ENCODE peak calls at places on chromosomes 6 and 20, in ten cellular contexts. One of them, this sample, is unnamed.

GRCh38 chr20:36184816-36185776 is 30.6 kb downstream of the EPB41L1 start:
- DNase-seq in naive thymus-derived CD4-positive, alpha-beta T cell: no peak
- DNase-seq in LoVo: no peak
- DNase-seq in A673: no peak
- DNase-seq in nucleus accumbens: no peak
- DNase-seq in esophagus squamous epithelium: no peak
- DNase-seq in kidney tubule cell: no peak
- DNase-seq in AG09319: no peak
- DNase-seq in T-helper 17 cell: no peak
- DNase-seq in cardiac fibroblast: no peak
- DNase-seq in this sample: no peak

GRCh38 chr20:22775671-22776139 is 191.3 kb upstream of the FOXA2 start:
- DNase-seq in naive thymus-derived CD4-positive, alpha-beta T cell: no peak
- DNase-seq in nucleus accumbens: no peak
- DNase-seq in cardiac fibroblast: peak; percentile 68
- DNase-seq in AG09319: no peak
- DNase-seq in kidney tubule cell: peak; percentile 97
- DNase-seq in LoVo: peak; percentile 48
- DNase-seq in T-helper 17 cell: no peak
- DNase-seq in esophagus squamous epithelium: no peak
- DNase-seq in A673: no peak
- DNase-seq in this sample: no peak

GRCh38 chr6:46610862-46611553 is 41.6 kb downstream of the CYP39A1 start:
- DNase-seq in naive thymus-derived CD4-positive, alpha-beta T cell: no peak
- DNase-seq in T-helper 17 cell: no peak
- DNase-seq in LoVo: no peak
- DNase-seq in A673: no peak
- DNase-seq in cardiac fibroblast: no peak
- DNase-seq in esophagus squamous epithelium: no peak
- DNase-seq in nucleus accumbens: no peak
- DNase-seq in kidney tubule cell: no peak
- DNase-seq in AG09319: no peak
- DNase-seq in this sample: no peak

GRCh38 chr6:113969888-113970807 is 800 bp downstream of the HDAC2 start:
- DNase-seq in naive thymus-derived CD4-positive, alpha-beta T cell: peak; percentile 36
- DNase-seq in T-helper 17 cell: peak; percentile 13
- DNase-seq in esophagus squamous epithelium: no peak
- DNase-seq in LoVo: peak; percentile 29
- DNase-seq in kidney tubule cell: peak; percentile 59
- DNase-seq in cardiac fibroblast: peak; percentile 38
- DNase-seq in AG09319: no peak
- DNase-seq in A673: peak; percentile 67
- DNase-seq in nucleus accumbens: peak; percentile 55
- DNase-seq in this sample: peak; percentile 73

GRCh38 chr6:43496370-43497128 is 13.6 kb downstream of the LRRC73 start:
- DNase-seq in T-helper 17 cell: no peak
- DNase-seq in cardiac fibroblast: peak; percentile 51
- DNase-seq in kidney tubule cell: peak; percentile 56
- DNase-seq in LoVo: no peak
- DNase-seq in naive thymus-derived CD4-positive, alpha-beta T cell: no peak
- DNase-seq in A673: no peak
- DNase-seq in esophagus squamous epithelium: no peak
- DNase-seq in nucleus accumbens: no peak
- DNase-seq in AG09319: no peak
- DNase-seq in this sample: no peak

GRCh38 chr6:12798326-12798725 is 81.8 kb downstream of the PHACTR1 start:
- DNase-seq in kidney tubule cell: no peak
- DNase-seq in T-helper 17 cell: no peak
- DNase-seq in AG09319: no peak
- DNase-seq in LoVo: no peak
- DNase-seq in cardiac fibroblast: no peak
- DNase-seq in naive thymus-derived CD4-positive, alpha-beta T cell: no peak
- DNase-seq in esophagus squamous epithelium: no peak
- DNase-seq in A673: no peak
- DNase-seq in nucleus accumbens: no peak
- DNase-seq in this sample: no peak

GRCh38 chr6:169252805-169253189 is 849 bp downstream of the THBS2 start:
- DNase-seq in AG09319: no peak
- DNase-seq in naive thymus-derived CD4-positive, alpha-beta T cell: no peak
- DNase-seq in cardiac fibroblast: peak; percentile 58
- DNase-seq in T-helper 17 cell: no peak
- DNase-seq in nucleus accumbens: peak; percentile 25
- DNase-seq in esophagus squamous epithelium: no peak
- DNase-seq in A673: peak; percentile 18
- DNase-seq in LoVo: no peak
- DNase-seq in kidney tubule cell: no peak
- DNase-seq in this sample: no peak

GRCh38 chr6:111148110-111148509 is 60.8 kb downstream of the SLC16A10 start:
- DNase-seq in naive thymus-derived CD4-positive, alpha-beta T cell: no peak
- DNase-seq in esophagus squamous epithelium: no peak
- DNase-seq in nucleus accumbens: no peak
- DNase-seq in cardiac fibroblast: no peak
- DNase-seq in LoVo: no peak
- DNase-seq in T-helper 17 cell: no peak
- DNase-seq in AG09319: no peak
- DNase-seq in A673: no peak
- DNase-seq in kidney tubule cell: no peak
- DNase-seq in this sample: no peak

GRCh38 chr20:34895465-34895864 is 19.1 kb downstream of the ACSS2 start:
- DNase-seq in cardiac fibroblast: no peak
- DNase-seq in esophagus squamous epithelium: no peak
- DNase-seq in LoVo: no peak
- DNase-seq in kidney tubule cell: no peak
- DNase-seq in AG09319: no peak
- DNase-seq in nucleus accumbens: no peak
- DNase-seq in A673: no peak
- DNase-seq in T-helper 17 cell: no peak
- DNase-seq in naive thymus-derived CD4-positive, alpha-beta T cell: no peak
- DNase-seq in this sample: no peak

GRCh38 chr20:44409132-44409600 is 53.7 kb downstream of the HNF4A start:
- DNase-seq in cardiac fibroblast: peak; percentile 50
- DNase-seq in AG09319: no peak
- DNase-seq in naive thymus-derived CD4-positive, alpha-beta T cell: no peak
- DNase-seq in kidney tubule cell: peak; percentile 16
- DNase-seq in esophagus squamous epithelium: no peak
- DNase-seq in LoVo: no peak
- DNase-seq in T-helper 17 cell: no peak
- DNase-seq in A673: no peak
- DNase-seq in nucleus accumbens: no peak
- DNase-seq in this sample: no peak

GRCh38 chr6:108966855-108967755 is 118.9 kb downstream of the ARMC2 start:
- DNase-seq in LoVo: peak; percentile 4
- DNase-seq in nucleus accumbens: no peak
- DNase-seq in esophagus squamous epithelium: no peak
- DNase-seq in cardiac fibroblast: peak; percentile 69
- DNase-seq in A673: peak; percentile 56
- DNase-seq in T-helper 17 cell: no peak
- DNase-seq in kidney tubule cell: peak; percentile 86
- DNase-seq in naive thymus-derived CD4-positive, alpha-beta T cell: no peak
- DNase-seq in AG09319: no peak
- DNase-seq in this sample: peak; percentile 58

GRCh38 chr6:126805861-126806260 is 312.6 kb upstream of the RSPO3 start:
- DNase-seq in T-helper 17 cell: no peak
- DNase-seq in cardiac fibroblast: peak; percentile 4
- DNase-seq in nucleus accumbens: no peak
- DNase-seq in AG09319: no peak
- DNase-seq in LoVo: no peak
- DNase-seq in A673: no peak
- DNase-seq in esophagus squamous epithelium: no peak
- DNase-seq in naive thymus-derived CD4-positive, alpha-beta T cell: no peak
- DNase-seq in kidney tubule cell: no peak
- DNase-seq in this sample: no peak

GRCh38 chr6:154367839-154368695 is 11.5 kb upstream of the IPCEF1 start:
- DNase-seq in A673: no peak
- DNase-seq in AG09319: no peak
- DNase-seq in cardiac fibroblast: no peak
- DNase-seq in nucleus accumbens: no peak
- DNase-seq in naive thymus-derived CD4-positive, alpha-beta T cell: no peak
- DNase-seq in esophagus squamous epithelium: no peak
- DNase-seq in T-helper 17 cell: no peak
- DNase-seq in kidney tubule cell: peak; percentile 52
- DNase-seq in LoVo: no peak
- DNase-seq in this sample: no peak

GRCh38 chr20:33490934-33491656 is 1.2 kb downstream of the CBFA2T2 start:
- DNase-seq in LoVo: no peak
- DNase-seq in T-helper 17 cell: no peak
- DNase-seq in naive thymus-derived CD4-positive, alpha-beta T cell: no peak
- DNase-seq in esophagus squamous epithelium: no peak
- DNase-seq in cardiac fibroblast: no peak
- DNase-seq in nucleus accumbens: no peak
- DNase-seq in A673: peak; percentile 11
- DNase-seq in kidney tubule cell: no peak
- DNase-seq in AG09319: no peak
- DNase-seq in this sample: no peak

GRCh38 chr6:130252527-130253237 is 29.9 kb upstream of the SAMD3 start:
- DNase-seq in T-helper 17 cell: no peak
- DNase-seq in naive thymus-derived CD4-positive, alpha-beta T cell: no peak
- DNase-seq in LoVo: no peak
- DNase-seq in nucleus accumbens: no peak
- DNase-seq in AG09319: no peak
- DNase-seq in kidney tubule cell: no peak
- DNase-seq in esophagus squamous epithelium: no peak
- DNase-seq in A673: no peak
- DNase-seq in cardiac fibroblast: no peak
- DNase-seq in this sample: no peak

GRCh38 chr20:550611-551010 is 7.0 kb upstream of the CSNK2A1 start:
- DNase-seq in naive thymus-derived CD4-positive, alpha-beta T cell: no peak
- DNase-seq in T-helper 17 cell: no peak
- DNase-seq in A673: no peak
- DNase-seq in esophagus squamous epithelium: no peak
- DNase-seq in kidney tubule cell: peak; percentile 92
- DNase-seq in LoVo: no peak
- DNase-seq in AG09319: no peak
- DNase-seq in cardiac fibroblast: no peak
- DNase-seq in nucleus accumbens: no peak
- DNase-seq in this sample: no peak

GRCh38 chr6:4212588-4212987 is 77.2 kb upstream of the ECI2 start:
- DNase-seq in naive thymus-derived CD4-positive, alpha-beta T cell: no peak
- DNase-seq in A673: no peak
- DNase-seq in esophagus squamous epithelium: no peak
- DNase-seq in AG09319: no peak
- DNase-seq in kidney tubule cell: no peak
- DNase-seq in T-helper 17 cell: no peak
- DNase-seq in cardiac fibroblast: peak; percentile 21
- DNase-seq in LoVo: no peak
- DNase-seq in nucleus accumbens: no peak
- DNase-seq in this sample: no peak

GRCh38 chr6:99353126-99353525 is 3.7 kb upstream of the FAXC start:
- DNase-seq in LoVo: no peak
- DNase-seq in nucleus accumbens: no peak
- DNase-seq in A673: no peak
- DNase-seq in esophagus squamous epithelium: no peak
- DNase-seq in naive thymus-derived CD4-positive, alpha-beta T cell: no peak
- DNase-seq in T-helper 17 cell: no peak
- DNase-seq in cardiac fibroblast: no peak
- DNase-seq in AG09319: no peak
- DNase-seq in kidney tubule cell: no peak
- DNase-seq in this sample: no peak

GRCh38 chr6:24357336-24358218 is at the start of gene DCDC2:
- DNase-seq in nucleus accumbens: no peak
- DNase-seq in AG09319: no peak
- DNase-seq in T-helper 17 cell: peak; percentile 33
- DNase-seq in A673: peak; percentile 64
- DNase-seq in esophagus squamous epithelium: no peak
- DNase-seq in cardiac fibroblast: peak; percentile 14
- DNase-seq in LoVo: peak; percentile 83
- DNase-seq in kidney tubule cell: peak; percentile 97
- DNase-seq in naive thymus-derived CD4-positive, alpha-beta T cell: peak; percentile 44
- DNase-seq in this sample: no peak

GRCh38 chr20:31936430-31936829 is 15.4 kb downstream of the PDRG1 start:
- DNase-seq in cardiac fibroblast: no peak
- DNase-seq in LoVo: no peak
- DNase-seq in esophagus squamous epithelium: no peak
- DNase-seq in naive thymus-derived CD4-positive, alpha-beta T cell: no peak
- DNase-seq in nucleus accumbens: no peak
- DNase-seq in kidney tubule cell: no peak
- DNase-seq in A673: no peak
- DNase-seq in T-helper 17 cell: no peak
- DNase-seq in AG09319: no peak
- DNase-seq in this sample: no peak

GRCh38 chr6:170533792-170534191 is 19.3 kb downstream of the PSMB1 start:
- DNase-seq in T-helper 17 cell: no peak
- DNase-seq in A673: no peak
- DNase-seq in cardiac fibroblast: no peak
- DNase-seq in AG09319: no peak
- DNase-seq in nucleus accumbens: no peak
- DNase-seq in naive thymus-derived CD4-positive, alpha-beta T cell: no peak
- DNase-seq in kidney tubule cell: no peak
- DNase-seq in esophagus squamous epithelium: no peak
- DNase-seq in LoVo: no peak
- DNase-seq in this sample: no peak

GRCh38 chr6:66735106-66735890 is 1028.3 kb upstream of the EYS start:
- DNase-seq in LoVo: no peak
- DNase-seq in kidney tubule cell: no peak
- DNase-seq in AG09319: no peak
- DNase-seq in nucleus accumbens: no peak
- DNase-seq in T-helper 17 cell: no peak
- DNase-seq in A673: peak; percentile 62
- DNase-seq in naive thymus-derived CD4-positive, alpha-beta T cell: no peak
- DNase-seq in esophagus squamous epithelium: no peak
- DNase-seq in cardiac fibroblast: peak; percentile 82
- DNase-seq in this sample: no peak

GRCh38 chr20:57627972-57628650 is 7.9 kb upstream of the ZBP1 start:
- DNase-seq in nucleus accumbens: no peak
- DNase-seq in kidney tubule cell: no peak
- DNase-seq in A673: peak; percentile 9
- DNase-seq in AG09319: no peak
- DNase-seq in naive thymus-derived CD4-positive, alpha-beta T cell: peak; percentile 71
- DNase-seq in T-helper 17 cell: no peak
- DNase-seq in cardiac fibroblast: peak; percentile 86
- DNase-seq in LoVo: no peak
- DNase-seq in esophagus squamous epithelium: peak; percentile 29
- DNase-seq in this sample: peak; percentile 69

GRCh38 chr6:73739097-73739496 is 43.1 kb downstream of the CD109 start:
- DNase-seq in LoVo: peak; percentile 62
- DNase-seq in nucleus accumbens: no peak
- DNase-seq in AG09319: peak; percentile 38
- DNase-seq in kidney tubule cell: peak; percentile 72
- DNase-seq in naive thymus-derived CD4-positive, alpha-beta T cell: peak; percentile 62
- DNase-seq in T-helper 17 cell: no peak
- DNase-seq in esophagus squamous epithelium: no peak
- DNase-seq in A673: peak; percentile 83
- DNase-seq in cardiac fibroblast: peak; percentile 84
- DNase-seq in this sample: no peak

GRCh38 chr6:137928286-137928685 is 61.2 kb downstream of the TNFAIP3 start:
- DNase-seq in kidney tubule cell: no peak
- DNase-seq in LoVo: no peak
- DNase-seq in AG09319: no peak
- DNase-seq in A673: no peak
- DNase-seq in T-helper 17 cell: no peak
- DNase-seq in nucleus accumbens: peak; percentile 6
- DNase-seq in cardiac fibroblast: no peak
- DNase-seq in naive thymus-derived CD4-positive, alpha-beta T cell: peak; percentile 16
- DNase-seq in esophagus squamous epithelium: no peak
- DNase-seq in this sample: peak; percentile 47

GRCh38 chr6:13360671-13361540 is 32.6 kb upstream of the TBC1D7 start:
- DNase-seq in cardiac fibroblast: peak; percentile 79
- DNase-seq in A673: no peak
- DNase-seq in kidney tubule cell: peak; percentile 38
- DNase-seq in AG09319: no peak
- DNase-seq in naive thymus-derived CD4-positive, alpha-beta T cell: no peak
- DNase-seq in LoVo: no peak
- DNase-seq in esophagus squamous epithelium: no peak
- DNase-seq in T-helper 17 cell: no peak
- DNase-seq in nucleus accumbens: no peak
- DNase-seq in this sample: peak; percentile 71

GRCh38 chr20:46400828-46401477 is 5.5 kb downstream of the ELMO2 start:
- DNase-seq in cardiac fibroblast: peak; percentile 53
- DNase-seq in LoVo: no peak
- DNase-seq in esophagus squamous epithelium: no peak
- DNase-seq in kidney tubule cell: no peak
- DNase-seq in AG09319: peak; percentile 58
- DNase-seq in nucleus accumbens: no peak
- DNase-seq in naive thymus-derived CD4-positive, alpha-beta T cell: peak; percentile 79
- DNase-seq in A673: peak; percentile 14
- DNase-seq in T-helper 17 cell: no peak
- DNase-seq in this sample: no peak

GRCh38 chr6:77173472-77174074 is 289.7 kb downstream of the HTR1B start:
- DNase-seq in AG09319: no peak
- DNase-seq in LoVo: no peak
- DNase-seq in cardiac fibroblast: peak; percentile 18
- DNase-seq in nucleus accumbens: no peak
- DNase-seq in naive thymus-derived CD4-positive, alpha-beta T cell: no peak
- DNase-seq in T-helper 17 cell: no peak
- DNase-seq in esophagus squamous epithelium: no peak
- DNase-seq in kidney tubule cell: no peak
- DNase-seq in A673: no peak
- DNase-seq in this sample: no peak